ENCODE peak calls at places on chromosomes 6 and 20, in ten cellular contexts. X, T, M, U, G, L, E, O, Z and R are unnamed samples.

GRCh38 chr6:6614096-6614964 is 25.8 kb downstream of the LY86 start:
- DNase-seq in X (no peak), T (no peak), M (no peak), U (no peak), G (no peak), L (no peak), E (no peak), O (peak; percentile 36), Z (no peak), R (no peak)

GRCh38 chr6:145187491-145188206 is 547.7 kb downstream of the EPM2A start:
- DNase-seq in X (no peak), T (no peak), M (no peak), U (no peak), G (no peak), L (no peak), E (no peak), O (no peak), Z (no peak), R (no peak)

GRCh38 chr6:43736211-43736786 is 33.7 kb upstream of the VEGFA start:
- DNase-seq in X (no peak), T (no peak), M (no peak), U (peak; percentile 35), G (no peak), L (no peak), E (peak; percentile 51), O (no peak), Z (peak; percentile 58), R (no peak)

GRCh38 chr20:46799781-46800180 is 90.3 kb downstream of the SLC2A10 start:
- DNase-seq in X (no peak), T (no peak), M (no peak), U (no peak), G (no peak), L (no peak), E (no peak), O (no peak), Z (no peak), R (no peak)

GRCh38 chr6:10883312-10884244 is 1.7 kb upstream of the GCM2 start:
- DNase-seq in X (no peak), T (no peak), M (no peak), U (no peak), G (peak; percentile 26), L (no peak), E (no peak), O (no peak), Z (no peak), R (no peak)

GRCh38 chr20:53914861-53915458 is 155.4 kb downstream of the BCAS1 start:
- DNase-seq in X (no peak), T (no peak), M (no peak), U (peak; percentile 20), G (no peak), L (no peak), E (no peak), O (no peak), Z (no peak), R (no peak)

GRCh38 chr6:85637579-85637978 is 5.1 kb downstream of the SYNCRIP start:
- DNase-seq in X (no peak), T (no peak), M (no peak), U (no peak), G (no peak), L (no peak), E (no peak), O (no peak), Z (no peak), R (no peak)

GRCh38 chr20:8433286-8433685 is 301.2 kb downstream of the PLCB1 start:
- DNase-seq in X (no peak), T (no peak), M (no peak), U (no peak), G (no peak), L (no peak), E (no peak), O (no peak), Z (no peak), R (no peak)

GRCh38 chr6:124536792-124537191 is 425.4 kb upstream of the RNF217 start:
- DNase-seq in X (no peak), T (no peak), M (no peak), U (no peak), G (no peak), L (no peak), E (no peak), O (no peak), Z (no peak), R (no peak)

DNA sequence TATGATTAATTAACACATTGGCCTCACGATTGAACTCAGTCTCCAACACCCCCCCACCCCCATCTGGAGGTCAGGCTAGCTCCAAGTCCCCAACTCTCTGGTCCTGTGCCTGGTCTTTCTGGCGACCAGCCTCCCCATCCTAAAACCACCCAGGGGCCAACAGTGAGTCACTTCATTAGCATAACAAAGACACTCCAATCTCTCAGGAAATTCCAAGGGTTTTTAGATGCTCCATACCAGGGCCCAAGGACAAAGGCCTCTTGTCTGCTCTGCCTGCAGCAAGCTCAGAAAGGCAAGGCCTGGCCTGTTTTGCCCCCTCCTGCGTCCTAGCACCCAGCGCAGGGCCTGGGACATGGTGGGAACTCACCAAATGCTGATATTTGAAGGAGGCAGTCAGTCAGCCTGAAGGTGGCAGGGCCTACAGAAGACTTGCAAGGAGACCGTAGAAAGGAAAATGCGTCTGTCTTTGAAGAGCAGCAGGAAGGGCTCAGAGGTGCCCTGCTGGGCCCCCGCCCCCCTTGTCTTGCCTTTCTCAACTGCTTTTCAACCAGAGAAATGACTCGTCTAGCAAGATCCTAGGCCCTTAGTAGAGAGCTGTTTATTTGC is 184.7 kb downstream of the CDH4 start:
- DNase-seq in X (no peak), T (peak; percentile 86), M (no peak), U (no peak), G (peak; percentile 91), L (no peak), E (no peak), O (no peak), Z (no peak), R (peak; percentile 96)
- H3K27me3 ChIP-seq in X (no peaks in the 10 kb centered on the region), T (no peaks in the 10 kb centered on the region), M (peaks cover 37% of the 10 kb centered on the region), U (no peaks in the 10 kb centered on the region), G (no peaks in the 10 kb centered on the region), L (no peaks in the 10 kb centered on the region), E (peaks cover 25% of the 10 kb centered on the region), O (no peaks in the 10 kb centered on the region), Z (peaks cover 64% of the 10 kb centered on the region), R (no peaks in the 10 kb centered on the region)

GRCh38 chr20:31667315-31668285 is 29.9 kb downstream of the COX4I2 start:
- DNase-seq in X (no peak), T (no peak), M (no peak), U (no peak), G (no peak), L (peak; percentile 32), E (no peak), O (no peak), Z (no peak), R (no peak)

GRCh38 chr20:31669876-31670275 is 32.2 kb downstream of the COX4I2 start:
- DNase-seq in X (no peak), T (no peak), M (no peak), U (no peak), G (no peak), L (no peak), E (no peak), O (no peak), Z (no peak), R (no peak)

GRCh38 chr20:31671324-31671723 is 33.6 kb downstream of the COX4I2 start:
- DNase-seq in X (no peak), T (no peak), M (no peak), U (no peak), G (no peak), L (no peak), E (no peak), O (no peak), Z (no peak), R (no peak)

GRCh38 chr20:31673435-31673834 is 35.7 kb downstream of the COX4I2 start:
- DNase-seq in X (no peak), T (no peak), M (no peak), U (no peak), G (no peak), L (no peak), E (no peak), O (no peak), Z (no peak), R (no peak)

GRCh38 chr20:31670371-31671228 is 32.9 kb downstream of the COX4I2 start:
- DNase-seq in X (no peak), T (no peak), M (peak; percentile 70), U (no peak), G (no peak), L (peak; percentile 80), E (no peak), O (peak; percentile 85), Z (no peak), R (no peak)
- H3K27ac ChIP-seq in X (no peak overlapping the region), T (peak overlapping the region; percentile 70), M (peak overlapping the region; percentile 74), U (peak overlapping the region; percentile 35), G (no peak overlapping the region), L (peak overlapping the region; percentile 86), E (peak overlapping the region; percentile 85), O (peak overlapping the region; percentile 94), Z (peak overlapping the region; percentile 2), R (no peak overlapping the region)

DNA sequence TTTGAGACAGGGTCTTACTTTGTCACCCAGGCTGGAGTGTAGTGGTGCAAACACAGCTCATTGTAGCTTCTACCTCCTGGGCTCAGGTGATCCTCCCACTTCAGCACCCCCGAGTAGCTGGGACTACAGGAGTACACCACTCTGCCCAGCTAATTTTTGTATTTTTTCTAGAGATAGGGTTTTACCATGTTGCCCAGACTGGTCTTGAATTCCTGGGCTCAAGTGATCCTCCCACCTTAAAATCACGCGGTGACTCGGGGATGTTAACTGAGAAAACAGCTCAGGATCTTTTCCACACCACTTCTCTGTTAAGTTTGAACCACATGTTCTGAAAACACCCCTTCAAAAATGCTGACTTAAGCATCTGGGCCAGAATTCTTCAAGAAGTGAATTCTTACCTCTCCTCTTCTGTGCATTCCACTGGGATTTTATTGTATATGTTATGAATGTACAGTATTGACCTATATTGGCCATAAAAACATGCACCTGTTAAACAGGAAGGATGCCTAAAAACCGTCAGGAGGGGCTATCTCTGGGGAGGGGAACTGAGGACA is 72.4 kb downstream of the SYTL3 start:
- DNase-seq in X (no peak), T (no peak), M (no peak), U (no peak), G (no peak), L (no peak), E (no peak), O (no peak), Z (no peak), R (no peak)
- H3K4me1 ChIP-seq in X (peaks cover 28% of the 10 kb centered on the region), T (peaks cover 22% of the 10 kb centered on the region), M (peaks cover 13% of the 10 kb centered on the region), U (no peaks in the 10 kb centered on the region), G (no peaks in the 10 kb centered on the region), L (no peaks in the 10 kb centered on the region), E (peaks cover 4% of the 10 kb centered on the region), O (no peaks in the 10 kb centered on the region), Z (peaks cover 11% of the 10 kb centered on the region), R (peaks cover 4% of the 10 kb centered on the region)

GRCh38 chr6:150734235-150734634 is 131.3 kb upstream of the MTHFD1L start:
- DNase-seq in X (no peak), T (no peak), M (no peak), U (no peak), G (no peak), L (no peak), E (no peak), O (no peak), Z (no peak), R (no peak)
- H3K27me3 ChIP-seq in X (no peaks in the 10 kb centered on the region), T (no peaks in the 10 kb centered on the region), M (no peaks in the 10 kb centered on the region), U (no peaks in the 10 kb centered on the region), G (no peaks in the 10 kb centered on the region), L (no peaks in the 10 kb centered on the region), E (no peaks in the 10 kb centered on the region), O (no peaks in the 10 kb centered on the region), Z (no peaks in the 10 kb centered on the region), R (no peaks in the 10 kb centered on the region)

GRCh38 chr20:37314099-37314498 is 24.6 kb downstream of the MANBAL start:
- DNase-seq in X (no peak), T (no peak), M (no peak), U (no peak), G (no peak), L (no peak), E (no peak), O (no peak), Z (no peak), R (no peak)
- H3K27ac ChIP-seq in X (no peak overlapping the region), T (peak overlapping the region; percentile 93), M (peak overlapping the region; percentile 47), U (no peak overlapping the region), G (no peak overlapping the region), L (peak overlapping the region; percentile 85), E (peak overlapping the region; percentile 77), O (peak overlapping the region; percentile 91), Z (no peak overlapping the region), R (no peak overlapping the region)